ENCODE peak calls at places on chromosome X, in five cellular contexts. One of them, this sample, is unnamed. For H3K27me3, the result is how much of the 10 kb centered on the place peaks cover.

GRCh38 chrX:23035493-23035892 is 35.7 kb downstream of the DDX53 start:
- DNase-seq in neural progenitor cell: peak
- DNase-seq in cardiac muscle cell: no peak
- DNase-seq in left ventricle myocardium inferior: no peak
- DNase-seq in astrocyte: no peak
- DNase-seq in this sample: no peak

GRCh38 chrX:112147206-112147605 is 64.6 kb upstream of the TRPC5 start:
- DNase-seq in neural progenitor cell: peak
- DNase-seq in cardiac muscle cell: no peak
- DNase-seq in left ventricle myocardium inferior: no peak
- DNase-seq in astrocyte: no peak
- DNase-seq in this sample: no peak

GRCh38 chrX:3697701-3698279 is 15.7 kb downstream of the PRKX start:
- DNase-seq in neural progenitor cell: peak
- DNase-seq in cardiac muscle cell: peak
- DNase-seq in left ventricle myocardium inferior: peak
- DNase-seq in astrocyte: peak
- DNase-seq in this sample: peak

GRCh38 chrX:107940095-107940494 is 42.1 kb downstream of the TEX13B start:
- DNase-seq in neural progenitor cell: no peak
- DNase-seq in cardiac muscle cell: no peak
- DNase-seq in left ventricle myocardium inferior: no peak
- DNase-seq in astrocyte: no peak
- DNase-seq in this sample: no peak

GRCh38 chrX:7996414-7996813 is 69.2 kb upstream of the PNPLA4 start:
- DNase-seq in neural progenitor cell: peak
- DNase-seq in cardiac muscle cell: peak
- DNase-seq in left ventricle myocardium inferior: no peak
- DNase-seq in astrocyte: peak
- DNase-seq in this sample: no peak

GRCh38 chrX:115345654-115346014 is 56.1 kb downstream of the LUZP4 start:
- DNase-seq in neural progenitor cell: no peak
- DNase-seq in cardiac muscle cell: no peak
- DNase-seq in left ventricle myocardium inferior: no peak
- DNase-seq in astrocyte: no peak
- DNase-seq in this sample: no peak

GRCh38 chrX:74220277-74220676 is 83.7 kb upstream of the ZCCHC13 start:
- DNase-seq in neural progenitor cell: no peak
- DNase-seq in cardiac muscle cell: no peak
- DNase-seq in left ventricle myocardium inferior: no peak
- DNase-seq in astrocyte: no peak
- DNase-seq in this sample: no peak

GRCh38 chrX:131841496-131842410 is 181.3 kb upstream of the STK26 start:
- DNase-seq in neural progenitor cell: peak
- DNase-seq in cardiac muscle cell: peak
- DNase-seq in left ventricle myocardium inferior: no peak
- DNase-seq in astrocyte: peak
- DNase-seq in this sample: no peak

GRCh38 chrX:70476934-70477733 is 32.5 kb downstream of the DLG3 start:
- DNase-seq in neural progenitor cell: peak
- DNase-seq in cardiac muscle cell: peak
- DNase-seq in left ventricle myocardium inferior: no peak
- DNase-seq in astrocyte: peak
- DNase-seq in this sample: no peak

GRCh38 chrX:63394872-63395271 is 43.7 kb upstream of the SPIN4 start:
- DNase-seq in neural progenitor cell: no peak
- DNase-seq in cardiac muscle cell: no peak
- DNase-seq in left ventricle myocardium inferior: no peak
- DNase-seq in astrocyte: no peak
- DNase-seq in this sample: no peak

GRCh38 chrX:40304115-40304514 is 206.4 kb upstream of the BCOR start:
- DNase-seq in neural progenitor cell: no peak
- DNase-seq in cardiac muscle cell: no peak
- DNase-seq in left ventricle myocardium inferior: no peak
- DNase-seq in astrocyte: no peak
- DNase-seq in this sample: no peak

GRCh38 chrX:2370436-2370835 is 130.3 kb downstream of the DHRSX start:
- DNase-seq in neural progenitor cell: no peak
- DNase-seq in cardiac muscle cell: peak
- DNase-seq in left ventricle myocardium inferior: no peak
- DNase-seq in astrocyte: peak
- DNase-seq in this sample: no peak

GRCh38 chrX:145803508-145803907 is 14.1 kb upstream of the SLITRK2 start:
- DNase-seq in neural progenitor cell: no peak
- DNase-seq in cardiac muscle cell: no peak
- DNase-seq in left ventricle myocardium inferior: no peak
- DNase-seq in astrocyte: no peak
- DNase-seq in this sample: no peak

GRCh38 chrX:19725545-19726102 is 161.8 kb downstream of the SH3KBP1 start:
- DNase-seq in neural progenitor cell: no peak
- DNase-seq in cardiac muscle cell: peak
- DNase-seq in left ventricle myocardium inferior: no peak
- DNase-seq in astrocyte: no peak
- DNase-seq in this sample: no peak

GRCh38 chrX:102837843-102838242 is 99.2 kb upstream of the RAB40AL start:
- DNase-seq in neural progenitor cell: no peak
- DNase-seq in cardiac muscle cell: no peak
- DNase-seq in left ventricle myocardium inferior: no peak
- DNase-seq in astrocyte: no peak
- DNase-seq in this sample: no peak

GRCh38 chrX:16278927-16279326 is 111.6 kb downstream of the MAGEB17 start:
- DNase-seq in neural progenitor cell: peak
- DNase-seq in cardiac muscle cell: no peak
- DNase-seq in left ventricle myocardium inferior: no peak
- DNase-seq in astrocyte: no peak
- DNase-seq in this sample: no peak

GRCh38 chrX:115268421-115268820 is 21.1 kb upstream of the LUZP4 start:
- DNase-seq in neural progenitor cell: peak
- DNase-seq in cardiac muscle cell: peak
- DNase-seq in left ventricle myocardium inferior: no peak
- DNase-seq in astrocyte: no peak
- DNase-seq in this sample: no peak

GRCh38 chrX:16394290-16394689 is 227.0 kb downstream of the MAGEB17 start:
- DNase-seq in neural progenitor cell: no peak
- DNase-seq in cardiac muscle cell: no peak
- DNase-seq in left ventricle myocardium inferior: no peak
- DNase-seq in astrocyte: no peak
- DNase-seq in this sample: no peak

GRCh38 chrX:106608016-106608415 is 3.8 kb upstream of the RADX start:
- DNase-seq in neural progenitor cell: peak
- DNase-seq in cardiac muscle cell: no peak
- DNase-seq in left ventricle myocardium inferior: no peak
- DNase-seq in astrocyte: no peak
- DNase-seq in this sample: no peak

GRCh38 chrX:138487866-138488265 is 223.7 kb downstream of the FGF13 start:
- DNase-seq in neural progenitor cell: no peak
- DNase-seq in cardiac muscle cell: no peak
- DNase-seq in left ventricle myocardium inferior: no peak
- DNase-seq in astrocyte: no peak
- DNase-seq in this sample: no peak

GRCh38 chrX:116009871-116010710 is 160.5 kb upstream of the AGTR2 start:
- DNase-seq in neural progenitor cell: no peak
- DNase-seq in cardiac muscle cell: no peak
- DNase-seq in left ventricle myocardium inferior: peak
- DNase-seq in astrocyte: no peak
- DNase-seq in this sample: no peak

GRCh38 chrX:49171752-49172279 is at the start of gene PLP2:
- DNase-seq in neural progenitor cell: peak
- DNase-seq in cardiac muscle cell: peak
- DNase-seq in left ventricle myocardium inferior: peak
- DNase-seq in astrocyte: peak
- DNase-seq in this sample: peak

GRCh38 chrX:129876734-129877395 is 29.1 kb upstream of the UTP14A start:
- DNase-seq in neural progenitor cell: no peak
- DNase-seq in cardiac muscle cell: peak
- DNase-seq in left ventricle myocardium inferior: no peak
- DNase-seq in astrocyte: peak
- DNase-seq in this sample: no peak

GRCh38 chrX:2610246-2611170 is 80.6 kb upstream of the CD99 start:
- DNase-seq in neural progenitor cell: no peak
- DNase-seq in cardiac muscle cell: no peak
- DNase-seq in left ventricle myocardium inferior: no peak
- DNase-seq in astrocyte: no peak
- DNase-seq in this sample: peak

GRCh38 chrX:151870603-151871002 is 42.1 kb upstream of the MAGEA4 start:
- DNase-seq in neural progenitor cell: no peak
- DNase-seq in cardiac muscle cell: peak
- DNase-seq in left ventricle myocardium inferior: no peak
- DNase-seq in astrocyte: peak
- DNase-seq in this sample: no peak

GRCh38 chrX:134692990-134693389 is 34.7 kb upstream of the PLAC1 start:
- DNase-seq in neural progenitor cell: no peak
- DNase-seq in cardiac muscle cell: peak
- DNase-seq in left ventricle myocardium inferior: no peak
- DNase-seq in astrocyte: peak
- DNase-seq in this sample: no peak

GRCh38 chrX:37409278-37409677 is 60.1 kb downstream of the PRRG1 start:
- DNase-seq in neural progenitor cell: no peak
- DNase-seq in cardiac muscle cell: no peak
- DNase-seq in left ventricle myocardium inferior: no peak
- DNase-seq in astrocyte: no peak
- DNase-seq in this sample: no peak
- H3K27ac ChIP-seq in neural progenitor cell: no peak
- H3K27ac ChIP-seq in cardiac muscle cell: peak
- H3K27ac ChIP-seq in left ventricle myocardium inferior: no peak
- H3K27ac ChIP-seq in astrocyte: no peak
- H3K27ac ChIP-seq in this sample: no peak

DNA sequence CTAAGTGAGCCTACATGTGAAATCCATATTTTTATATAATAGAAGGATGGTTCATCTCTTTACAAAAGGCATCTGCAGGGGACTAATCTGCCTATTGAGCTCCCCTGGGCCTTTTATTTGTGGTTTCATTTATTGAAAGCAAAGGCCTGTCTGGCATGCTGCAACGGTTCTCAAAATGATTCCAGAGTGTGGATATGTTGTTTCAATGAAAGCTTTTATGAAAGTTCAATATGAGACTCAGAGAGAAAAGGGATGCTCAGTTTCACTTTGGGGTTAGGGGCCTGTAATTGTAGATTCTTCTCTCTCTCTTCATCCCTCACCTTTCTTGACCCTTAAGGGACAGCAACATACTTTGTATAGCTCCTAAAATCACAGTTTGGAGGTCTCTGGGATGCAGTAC is 204.2 kb upstream of the CASK start:
- DNase-seq in neural progenitor cell: no peak
- DNase-seq in cardiac muscle cell: no peak
- DNase-seq in left ventricle myocardium inferior: no peak
- DNase-seq in astrocyte: no peak
- DNase-seq in this sample: no peak
- H3K27me3 ChIP-seq in neural progenitor cell: under half
- H3K27me3 ChIP-seq in cardiac muscle cell: under half
- H3K27me3 ChIP-seq in left ventricle myocardium inferior: under half
- H3K27me3 ChIP-seq in astrocyte: under half
- H3K27me3 ChIP-seq in this sample: under half

DNA sequence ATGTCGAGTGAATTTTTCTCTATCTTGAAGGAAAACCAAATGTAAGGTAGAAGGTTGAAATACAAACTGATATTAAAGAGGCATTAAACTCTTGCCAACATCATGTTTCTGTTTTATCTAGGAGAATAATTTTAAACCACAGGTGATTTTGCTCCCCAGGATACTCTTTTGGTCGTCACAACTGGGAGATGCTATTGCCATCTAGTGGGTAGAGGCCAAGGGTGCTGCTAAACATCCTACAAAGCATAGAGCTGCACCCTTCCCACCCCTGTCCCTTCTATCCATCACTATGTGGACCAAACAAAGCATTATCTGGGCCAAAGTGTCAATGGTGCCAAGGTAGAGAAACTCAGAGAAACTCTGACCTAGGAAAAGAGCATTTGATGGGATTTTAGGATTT is 154.6 kb upstream of the MAGEB2 start:
- DNase-seq in neural progenitor cell: peak
- DNase-seq in cardiac muscle cell: peak
- DNase-seq in left ventricle myocardium inferior: no peak
- DNase-seq in astrocyte: no peak
- DNase-seq in this sample: no peak
- TF ChIP-seq CTCF in neural progenitor cell: peak
- TF ChIP-seq CTCF in cardiac muscle cell: peak
- TF ChIP-seq CTCF in left ventricle myocardium inferior: peak
- TF ChIP-seq CTCF in astrocyte: peak
- TF ChIP-seq CTCF in this sample: no peak

DNA sequence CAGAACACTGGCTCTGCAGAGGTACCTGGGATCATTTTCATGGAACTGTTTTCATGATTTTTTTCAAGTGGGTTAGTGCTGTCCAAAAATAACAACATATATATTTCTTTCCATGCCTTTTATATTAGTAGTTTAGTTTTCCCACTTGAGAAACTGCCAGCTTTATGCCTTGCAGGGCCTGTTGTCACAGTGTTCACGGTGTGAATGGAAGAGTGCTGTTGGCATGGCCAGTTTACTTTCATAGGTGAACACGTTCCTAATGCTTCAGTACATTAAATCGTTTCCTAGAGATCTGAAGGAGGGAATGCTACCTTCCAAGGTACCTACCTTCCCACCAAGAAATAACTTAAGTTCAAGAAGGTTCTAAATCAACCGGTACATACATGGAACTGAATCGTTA is 12.6 kb downstream of the DOCK11 start:
- DNase-seq in neural progenitor cell: no peak
- DNase-seq in cardiac muscle cell: no peak
- DNase-seq in left ventricle myocardium inferior: no peak
- DNase-seq in astrocyte: no peak
- DNase-seq in this sample: no peak
- H3K27ac ChIP-seq in neural progenitor cell: no peak
- H3K27ac ChIP-seq in cardiac muscle cell: no peak
- H3K27ac ChIP-seq in left ventricle myocardium inferior: peak
- H3K27ac ChIP-seq in astrocyte: no peak
- H3K27ac ChIP-seq in this sample: no peak

GRCh38 chrX:29229802-29230201 is 642.6 kb downstream of the IL1RAPL1 start:
- DNase-seq in neural progenitor cell: no peak
- DNase-seq in cardiac muscle cell: no peak
- DNase-seq in left ventricle myocardium inferior: no peak
- DNase-seq in astrocyte: peak
- DNase-seq in this sample: no peak
- H3K27me3 ChIP-seq in neural progenitor cell: under half
- H3K27me3 ChIP-seq in cardiac muscle cell: under half
- H3K27me3 ChIP-seq in left ventricle myocardium inferior: under half
- H3K27me3 ChIP-seq in astrocyte: under half
- H3K27me3 ChIP-seq in this sample: under half

GRCh38 chrX:10326578-10326977 is 169.8 kb downstream of the CLCN4 start:
- DNase-seq in neural progenitor cell: peak
- DNase-seq in cardiac muscle cell: peak
- DNase-seq in left ventricle myocardium inferior: no peak
- DNase-seq in astrocyte: no peak
- DNase-seq in this sample: no peak
- TF ChIP-seq CTCF in neural progenitor cell: peak
- TF ChIP-seq CTCF in cardiac muscle cell: peak
- TF ChIP-seq CTCF in left ventricle myocardium inferior: peak
- TF ChIP-seq CTCF in astrocyte: peak
- TF ChIP-seq CTCF in this sample: peak